ENCODE peak calls at places on chromosomes 4 and X, in five cellular contexts. K is vagina, P is right lobe of liver, H is IMR-90, U is uterus. O is an unnamed sample.
A peak's percentile ranks its signal among the peaks of the same experiment; 100 is the strongest.

GRCh38 chrX:39631275-39631674 is 466.5 kb downstream of the BCOR start:
- DNase-seq in K (no peak), P (no peak), H (no peak), U (no peak), O (no peak)

GRCh38 chr4:104475652-104476051 is 19.0 kb downstream of the CXXC4 start:
- DNase-seq in K (no peak), P (no peak), H (no peak), U (no peak), O (no peak)

GRCh38 chr4:68373513-68373912 is 23.6 kb upstream of the YTHDC1 start:
- DNase-seq in K (no peak), P (peak; percentile 68), H (peak; percentile 67), U (peak; percentile 81), O (peak; percentile 80)

GRCh38 chr4:127781303-127782024 is 658 bp upstream of the HSPA4L start:
- DNase-seq in K (no peak), P (peak; percentile 59), H (peak; percentile 15), U (peak; percentile 28), O (peak; percentile 60)

GRCh38 chrX:15946783-15947550 is 92.4 kb upstream of the AP1S2 start:
- DNase-seq in K (no peak), P (no peak), H (peak; percentile 86), U (no peak), O (no peak)

GRCh38 chr4:55729306-55730142 is 90.1 kb upstream of the EXOC1L start:
- DNase-seq in K (no peak), P (no peak), H (no peak), U (no peak), O (no peak)

GRCh38 chrX:103847174-103847870 is 15.3 kb upstream of the RAB9B start:
- DNase-seq in K (no peak), P (no peak), H (peak; percentile 26), U (no peak), O (no peak)

GRCh38 chr4:2138846-2139500 is 79.8 kb downstream of the NAT8L start:
- DNase-seq in K (no peak), P (no peak), H (no peak), U (no peak), O (no peak)

GRCh38 chr4:54433686-54434085 is 204.6 kb downstream of the PDGFRA start:
- DNase-seq in K (no peak), P (no peak), H (peak; percentile 37), U (no peak), O (no peak)

GRCh38 chrX:110178179-110178865 is 139.6 kb downstream of the AMMECR1 start:
- DNase-seq in K (no peak), P (no peak), H (no peak), U (no peak), O (no peak)

GRCh38 chr4:24845132-24845531 is 49.8 kb downstream of the SOD3 start:
- DNase-seq in K (no peak), P (no peak), H (no peak), U (no peak), O (no peak)

GRCh38 chr4:20046931-20047677 is 204.6 kb upstream of the SLIT2 start:
- DNase-seq in K (no peak), P (no peak), H (peak; percentile 24), U (no peak), O (no peak)

GRCh38 chrX:103628386-103629290 is at the start of gene TCEAL1:
- DNase-seq in K (no peak), P (peak; percentile 75), H (peak; percentile 27), U (peak; percentile 67), O (peak; percentile 75)

GRCh38 chr4:121376541-121376940 is 4.3 kb downstream of the QRFPR start:
- DNase-seq in K (no peak), P (no peak), H (no peak), U (no peak), O (no peak)

GRCh38 chr4:7646384-7647061 is 211.8 kb upstream of the PSAPL1 start:
- DNase-seq in K (no peak), P (peak; percentile 36), H (peak; percentile 14), U (no peak), O (no peak)

GRCh38 chrX:6526564-6526963 is 8.4 kb downstream of the VCX3A start:
- DNase-seq in K (no peak), P (no peak), H (no peak), U (no peak), O (no peak)

GRCh38 chr4:2350982-2351381 is 67.5 kb downstream of the ZFYVE28 start:
- DNase-seq in K (no peak), P (no peak), H (no peak), U (no peak), O (peak; percentile 25)

GRCh38 chrX:38796926-38797325 is 4.3 kb upstream of the MID1IP1 start:
- DNase-seq in K (no peak), P (no peak), H (peak; percentile 70), U (no peak), O (no peak)

GRCh38 chr4:173125216-173125812 is 43.3 kb upstream of the GALNT7 start:
- DNase-seq in K (no peak), P (no peak), H (no peak), U (no peak), O (no peak)

GRCh38 chr4:37934096-37934495 is 26.1 kb upstream of the PTTG2 start:
- DNase-seq in K (no peak), P (no peak), H (no peak), U (no peak), O (no peak)

GRCh38 chr4:152464030-152464823 is 71.7 kb downstream of the FBXW7 start:
- DNase-seq in K (no peak), P (no peak), H (no peak), U (no peak), O (no peak)

GRCh38 chrX:136781180-136781797 is 557 bp upstream of the ARHGEF6 start:
- DNase-seq in K (no peak), P (no peak), H (no peak), U (no peak), O (no peak)

GRCh38 chr4:119656986-119657635 is 28.5 kb upstream of the PDE5A start:
- DNase-seq in K (no peak), P (no peak), H (peak; percentile 69), U (no peak), O (no peak)

GRCh38 chrX:66717926-66718325 is 79.0 kb upstream of the EDA2R start:
- DNase-seq in K (no peak), P (no peak), H (no peak), U (no peak), O (no peak)

GRCh38 chr4:81600511-81601269 is 129.0 kb upstream of the RASGEF1B start:
- DNase-seq in K (no peak), P (peak; percentile 23), H (no peak), U (peak; percentile 20), O (peak; percentile 81)

GRCh38 chr4:8732092-8732491 is 139.5 kb downstream of the CPZ start:
- DNase-seq in K (no peak), P (peak; percentile 1), H (no peak), U (no peak), O (no peak)

GRCh38 chr4:183610033-183610432 is 49.0 kb downstream of the RWDD4 start:
- DNase-seq in K (no peak), P (no peak), H (peak; percentile 35), U (no peak), O (peak; percentile 42)

GRCh38 chr4:766152-766515 is 59.8 kb downstream of the CPLX1 start:
- DNase-seq in K (no peak), P (no peak), H (peak; percentile 56), U (no peak), O (no peak)

GRCh38 chrX:39477438-39478120 is 620.2 kb downstream of the BCOR start:
- DNase-seq in K (no peak), P (peak; percentile 31), H (no peak), U (peak; percentile 34), O (peak; percentile 73)

GRCh38 chr4:89509708-89510269 is 202.2 kb upstream of the GPRIN3 start:
- DNase-seq in K (no peak), P (no peak), H (peak; percentile 84), U (no peak), O (no peak)

GRCh38 chrX:20529711-20530110 is 263.0 kb upstream of the RPS6KA3 start:
- DNase-seq in K (no peak), P (no peak), H (no peak), U (no peak), O (no peak)

GRCh38 chr4:112230879-112231778 is 458 bp upstream of the AP1AR start:
- DNase-seq in K (peak; percentile 98), P (peak; percentile 99), H (peak; percentile 94), U (peak; percentile 97), O (peak; percentile 98)
- TF ChIP-seq POLR2A in K (no peak), P (no peak), H (no peak), U (no peak), O (no peak)

GRCh38 chrX:19344207-19344534 is 444 bp downstream of the PDHA1 start:
- DNase-seq in K (no peak), P (no peak), H (no peak), U (no peak), O (no peak)

GRCh38 chrX:19347916-19348315 is 4.2 kb downstream of the PDHA1 start:
- DNase-seq in K (no peak), P (no peak), H (peak; percentile 25), U (no peak), O (no peak)

GRCh38 chrX:19350831-19351447 is 7.2 kb downstream of the PDHA1 start:
- DNase-seq in K (no peak), P (no peak), H (no peak), U (no peak), O (no peak)

GRCh38 chrX:19344661-19345060 is 934 bp downstream of the PDHA1 start:
- DNase-seq in K (no peak), P (no peak), H (no peak), U (no peak), O (no peak)

DNA sequence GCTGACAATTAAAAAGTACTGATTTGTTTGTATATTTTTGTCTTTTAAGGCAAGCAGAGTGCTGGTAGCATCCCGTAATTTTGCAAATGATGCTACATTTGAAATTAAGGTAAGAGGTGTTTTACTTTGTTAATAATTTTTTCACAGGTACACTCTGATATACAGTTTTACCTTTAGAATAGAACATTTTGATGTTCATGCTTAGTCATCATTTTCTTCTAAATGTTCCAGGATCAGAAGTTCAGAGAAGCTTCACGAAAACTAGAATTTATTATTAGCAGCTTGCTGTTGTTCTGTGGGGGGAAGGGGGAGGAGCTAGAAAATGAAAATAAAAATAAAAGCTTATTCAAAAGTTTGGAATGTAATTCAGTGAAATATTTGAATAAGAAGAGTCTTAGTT is 5.5 kb downstream of the PDHA1 start:
- DNase-seq in K (no peak), P (no peak), H (no peak), U (no peak), O (no peak)
- TF ChIP-seq CTCF in K (no peak), P (no peak), H (no peak), U (no peak), O (no peak)

GRCh38 chrX:2401590-2402360 is 99.0 kb downstream of the DHRSX start:
- DNase-seq in K (no peak), P (no peak), H (no peak), U (no peak), O (peak; percentile 64)

GRCh38 chrX:2404816-2405215 is 96.0 kb downstream of the DHRSX start:
- DNase-seq in K (no peak), P (peak; percentile 35), H (no peak), U (no peak), O (no peak)

GRCh38 chrX:2398341-2398656 is 102.5 kb downstream of the DHRSX start:
- DNase-seq in K (no peak), P (no peak), H (no peak), U (no peak), O (no peak)

GRCh38 chrX:2401201-2401589 is 99.6 kb downstream of the DHRSX start:
- DNase-seq in K (no peak), P (no peak), H (no peak), U (no peak), O (no peak)

GRCh38 chrX:2402361-2402690 is 98.5 kb downstream of the DHRSX start:
- DNase-seq in K (no peak), P (no peak), H (no peak), U (no peak), O (no peak)
- H3K4me3 ChIP-seq in K (no peak overlapping the region), P (no peak overlapping the region), H (no peak overlapping the region), U (no peak overlapping the region), O (no peak overlapping the region)

GRCh38 chr4:47485047-47485692 is at the start of gene ATP10D:
- DNase-seq in K (peak; percentile 97), P (peak; percentile 98), H (peak; percentile 93), U (peak; percentile 95), O (peak; percentile 98)
- TF ChIP-seq POLR2A in K (no peak), P (peak; percentile 86), H (peak; percentile 96), U (peak; percentile 93), O (no peak)

O was measured in heart left ventricle.